ENCODE peak calls at places on chromosomes 11 and 22, in five cellular contexts. Q is thyroid gland, M is pancreas, F is upper lobe of right lung, B is esophagus squamous epithelium. N is an unnamed sample.

GRCh38 chr11:82718307-82718706 is 15.4 kb downstream of the FAM181B start:
- DNase-seq in Q (peak), M (no peak), F (no peak), B (no peak), N (peak)

GRCh38 chr11:66856496-66857233 is at the start of gene LRFN4:
- DNase-seq in M (no peak), F (peak), B (peak), Q (no peak), N (no peak)

GRCh38 chr11:26905368-26905767 is 88.5 kb upstream of the FIBIN start:
- DNase-seq in F (no peak), B (no peak), M (no peak), Q (no peak), N (no peak)

GRCh38 chr11:113668255-113668654 is 37.9 kb downstream of the TMPRSS5 start:
- DNase-seq in B (no peak), Q (no peak), M (no peak), F (no peak), N (no peak)

GRCh38 chr11:75380716-75381420 is 18.4 kb upstream of the RPS3 start:
- DNase-seq in M (no peak), B (no peak), F (no peak), Q (no peak), N (no peak)

GRCh38 chr22:29071261-29072045 is 1.4 kb upstream of the KREMEN1 start:
- DNase-seq in B (no peak), M (peak), F (peak), Q (peak), N (no peak)

GRCh38 chr11:22539851-22540376 is 85.7 kb downstream of the FANCF start:
- DNase-seq in B (no peak), F (no peak), Q (no peak), M (no peak), N (no peak)

GRCh38 chr11:126942146-126942545 is 58.4 kb downstream of the KIRREL3 start:
- DNase-seq in Q (no peak), M (no peak), B (no peak), F (no peak), N (no peak)

GRCh38 chr22:44753189-44754042 is 1.0 kb downstream of the ARHGAP8 start:
- DNase-seq in Q (peak), M (no peak), F (no peak), B (no peak), N (no peak)

GRCh38 chr11:279966-280761 is 2.0 kb downstream of the NLRP6 start:
- DNase-seq in Q (peak), B (no peak), M (peak), F (peak), N (no peak)

GRCh38 chr22:37742374-37743092 is 45.7 kb downstream of the TRIOBP start:
- DNase-seq in B (no peak), F (no peak), M (no peak), Q (peak), N (no peak)

GRCh38 chr11:30333405-30333804 is 10.5 kb downstream of the ARL14EP start:
- DNase-seq in B (no peak), F (no peak), Q (no peak), M (no peak), N (no peak)

GRCh38 chr11:110091995-110092576 is 1.1 kb upstream of the ZC3H12C start:
- DNase-seq in M (no peak), Q (no peak), B (no peak), F (no peak), N (peak)

GRCh38 chr11:118928870-118929495 is 3.3 kb upstream of the BCL9L start:
- DNase-seq in M (peak), Q (no peak), F (peak), B (no peak), N (no peak)

GRCh38 chr11:65066805-65067291 is 8.5 kb upstream of the NAALADL1 start:
- DNase-seq in B (no peak), F (no peak), Q (no peak), M (no peak), N (no peak)

GRCh38 chr22:50089231-50090140 is at the start of gene MOV10L1:
- DNase-seq in M (peak), F (no peak), Q (no peak), B (no peak), N (peak)

GRCh38 chr11:118312328-118312727 is 7.8 kb downstream of the CD3E start:
- DNase-seq in M (no peak), F (no peak), Q (no peak), B (no peak), N (no peak)

GRCh38 chr22:46537221-46537945 is at the start of gene CELSR1:
- DNase-seq in B (no peak), M (no peak), F (peak), Q (peak), N (no peak)
- H3K4me3 ChIP-seq in B (peak), M (peak), F (peak), Q (peak), N (no peak)

GRCh38 chr11:133479209-133479608 is 53.1 kb downstream of the OPCML start:
- DNase-seq in M (no peak), F (no peak), Q (no peak), B (no peak), N (no peak)

GRCh38 chr11:133474461-133474860 is 57.8 kb downstream of the OPCML start:
- DNase-seq in M (no peak), F (no peak), B (no peak), Q (no peak), N (no peak)

GRCh38 chr11:133477263-133477625 is 55.1 kb downstream of the OPCML start:
- DNase-seq in F (no peak), Q (no peak), M (no peak), B (no peak), N (no peak)

GRCh38 chr11:133476570-133477262 is 55.6 kb downstream of the OPCML start:
- DNase-seq in B (no peak), Q (no peak), M (no peak), F (no peak), N (no peak)
- TF ChIP-seq CTCF in B (no peak), Q (no peak), M (no peak), F (no peak), N (no peak)

GRCh38 chr11:94449437-94449836 is 44.2 kb downstream of the MRE11 start:
- DNase-seq in M (no peak), Q (no peak), F (no peak), B (no peak), N (no peak)
- H3K27ac ChIP-seq in M (no peak), Q (no peak), F (no peak), B (no peak), N (no peak)

DNA sequence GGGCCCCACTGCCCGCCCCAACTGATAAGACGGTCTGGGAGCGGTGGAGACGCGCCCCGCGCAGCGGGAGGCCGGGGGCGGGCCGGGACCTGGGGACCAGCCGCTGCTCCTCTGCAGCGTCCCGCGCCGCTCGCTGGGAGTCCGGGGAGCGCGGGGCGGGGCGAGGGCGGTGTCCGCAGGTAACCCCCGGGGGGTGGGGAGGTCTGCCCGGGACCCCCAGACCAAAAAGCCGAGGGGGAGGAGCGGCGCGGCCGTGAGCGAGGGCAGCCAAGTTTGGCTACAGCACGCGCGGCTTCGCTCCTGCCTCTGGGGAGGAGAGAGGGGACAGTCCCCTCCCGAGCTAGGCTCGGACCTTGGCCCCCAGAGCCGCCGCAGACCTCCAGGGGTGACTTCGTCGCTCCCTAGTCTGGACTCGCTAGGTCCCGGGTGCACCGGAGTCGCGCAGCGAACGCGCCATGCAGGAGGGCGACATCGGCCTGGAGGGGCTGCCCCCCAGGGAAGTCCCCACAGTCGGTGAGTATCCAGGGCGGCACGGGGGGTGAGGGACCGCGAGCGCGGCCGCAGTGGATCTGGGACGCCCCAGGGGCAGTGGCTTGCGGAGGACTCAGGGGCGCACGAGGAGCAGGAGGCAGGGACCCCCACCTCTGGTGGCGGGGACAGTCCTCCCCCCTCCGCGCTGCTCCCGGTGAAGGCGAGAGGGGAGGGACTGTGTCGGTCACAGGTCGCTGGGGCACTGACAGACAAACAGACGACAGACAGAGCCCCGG is 92.3 kb upstream of the ANO1 start:
- DNase-seq in F (peak), Q (no peak), B (no peak), M (no peak), N (no peak)
- H3K4me3 ChIP-seq in F (peak), Q (no peak), B (peak), M (peak), N (peak)

GRCh38 chr22:19634206-19634536 is 80.1 kb upstream of the SEPTIN5 start:
- DNase-seq in F (no peak), Q (no peak), B (no peak), M (no peak), N (no peak)

GRCh38 chr22:19630614-19631013 is 83.7 kb upstream of the SEPTIN5 start:
- DNase-seq in B (no peak), M (no peak), Q (no peak), F (no peak), N (no peak)

GRCh38 chr22:19632671-19633148 is 81.6 kb upstream of the SEPTIN5 start:
- DNase-seq in F (no peak), M (no peak), B (no peak), Q (no peak), N (no peak)

GRCh38 chr22:19629720-19630419 is 84.4 kb upstream of the SEPTIN5 start:
- DNase-seq in M (peak), B (peak), F (peak), Q (peak), N (peak)

DNA sequence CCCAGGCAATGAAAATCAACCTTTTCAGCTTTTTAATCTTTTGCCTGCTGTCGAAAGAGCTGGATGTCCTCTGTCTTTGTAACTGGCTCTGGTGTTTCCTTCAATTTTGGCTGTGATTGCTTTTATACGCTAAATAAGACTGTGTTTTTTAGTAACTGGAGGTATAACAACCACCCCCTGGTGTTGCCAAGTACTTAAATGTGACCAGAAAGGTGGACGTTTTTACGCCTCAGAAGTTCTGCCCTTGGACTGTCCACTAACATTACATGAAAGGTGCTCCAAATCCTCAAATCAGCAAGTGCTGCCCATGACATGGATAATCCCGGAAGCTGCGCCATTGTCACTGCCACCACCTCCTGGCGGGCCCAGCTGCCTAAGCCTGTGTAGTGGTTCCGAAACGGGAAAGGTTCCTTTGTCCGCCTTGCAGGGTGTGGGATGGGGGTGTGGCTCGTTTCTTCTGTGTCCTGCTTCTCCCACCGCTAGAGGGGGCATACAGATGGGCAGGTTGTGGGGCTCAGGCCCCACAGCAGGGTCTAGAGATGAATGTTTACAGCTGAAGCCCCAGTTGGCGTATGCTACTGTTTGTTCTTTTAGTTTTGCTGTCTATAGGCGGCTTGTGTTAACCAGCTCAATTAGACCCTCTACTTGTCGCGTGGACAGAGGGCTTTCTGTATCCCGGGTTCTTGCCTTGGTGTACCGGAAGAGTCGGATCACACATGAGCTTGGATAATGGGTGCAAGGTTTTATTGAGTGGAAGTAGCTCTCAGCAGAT is 82.2 kb upstream of the SEPTIN5 start:
- DNase-seq in B (no peak), F (no peak), M (no peak), Q (no peak), N (no peak)
- TF ChIP-seq CTCF in B (no peak), F (peak), M (no peak), Q (no peak), N (peak)

DNA sequence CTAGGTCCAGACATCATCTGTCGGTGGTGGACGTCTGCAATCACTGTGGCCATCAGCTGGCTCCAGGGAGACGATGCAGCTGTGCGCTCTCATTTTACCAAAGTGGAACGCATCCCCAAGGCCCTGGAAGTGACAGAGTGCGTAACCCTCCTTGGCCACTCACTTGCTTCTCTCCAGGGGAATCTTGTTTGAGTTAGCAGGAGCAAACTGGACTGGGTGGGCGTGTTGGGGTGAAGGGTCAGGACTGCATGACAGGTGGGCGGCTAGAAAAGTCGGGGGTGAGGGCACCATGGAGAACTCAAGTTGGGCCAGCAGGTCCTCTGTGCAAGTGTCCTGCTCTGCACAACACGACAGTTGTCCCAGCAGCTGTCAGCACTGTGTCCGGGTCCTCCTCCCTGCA is 16.2 kb downstream of the SHISA8 start:
- DNase-seq in M (no peak), Q (no peak), F (no peak), B (no peak), N (no peak)
- H3K27ac ChIP-seq in M (no peak), Q (no peak), F (no peak), B (no peak), N (no peak)

GRCh38 chr11:34266090-34266912 is 91.5 kb downstream of the ABTB2 start:
- DNase-seq in M (no peak), Q (peak), F (no peak), B (no peak), N (no peak)
- H3K4me3 ChIP-seq in M (no peak), Q (no peak), F (no peak), B (no peak), N (no peak)